ENCODE peak calls at places on chromosomes 3 and 15, in five cellular contexts. T is HFFc6; L is AG08396; R is HTR-8/SVneo; A is stimulated activated CD4-positive, alpha-beta T cell treated with anti-CD3 and anti-CD28 coated beads, Interleukin-2, amount 100 ng/mL, for 24 hours. C is an unnamed sample.
A peak's percentile ranks its signal among the peaks of the same experiment; 100 is the strongest.

GRCh38 chr3:105906834-105907233 is 38.0 kb upstream of the CBLB start:
- DNase-seq in T (peak; percentile 10), L (peak; percentile 27), R (no peak), A (no peak), C (peak; percentile 83)

GRCh38 chr3:41532976-41533375 is 333.7 kb downstream of the CTNNB1 start:
- DNase-seq in T (no peak), L (no peak), R (no peak), A (no peak), C (no peak)

GRCh38 chr15:80695099-80695910 is at the start of gene ABHD17C:
- DNase-seq in T (peak; percentile 30), L (peak; percentile 90), R (peak; percentile 38), A (peak; percentile 39), C (peak; percentile 64)

GRCh38 chr3:69454204-69454787 is 68.4 kb upstream of the FRMD4B start:
- DNase-seq in T (no peak), L (no peak), R (no peak), A (no peak), C (no peak)

GRCh38 chr3:196968233-196969000 is at the start of gene PIGZ:
- DNase-seq in T (no peak), L (peak; percentile 78), R (no peak), A (peak; percentile 31), C (no peak)

GRCh38 chr15:66938114-66938830 is 127.1 kb upstream of the SMAD3 start:
- DNase-seq in T (no peak), L (no peak), R (no peak), A (no peak), C (no peak)

GRCh38 chr3:138186216-138186615 is 885 bp upstream of the ARMC8 start:
- DNase-seq in T (no peak), L (no peak), R (no peak), A (no peak), C (peak; percentile 24)

GRCh38 chr15:100783760-100784492 is 95.7 kb upstream of the ALDH1A3 start:
- DNase-seq in T (no peak), L (no peak), R (no peak), A (peak; percentile 9), C (no peak)

C was measured in choroid plexus epithelial cell.